ENCODE peak calls at places on chromosomes 16 and 17, in six cellular contexts. One of them, this sample, is unnamed.

GRCh38 chr17:83152221-83152744 is 72.9 kb downstream of the METRNL start:
- DNase-seq in NCI-H1436 treated with DMSO at 0.1 percent for 48 hours: no peak
- DNase-seq in GM13976: no peak
- DNase-seq in activated CD4-positive, CD25-positive, alpha-beta regulatory T cell: no peak
- DNase-seq in cardiac muscle cell: no peak
- DNase-seq in GOT3: no peak
- DNase-seq in this sample: no peak

GRCh38 chr17:4187076-4187475 is 44.1 kb downstream of the CYB5D2 start:
- DNase-seq in NCI-H1436 treated with DMSO at 0.1 percent for 48 hours: no peak
- DNase-seq in GM13976: no peak
- DNase-seq in activated CD4-positive, CD25-positive, alpha-beta regulatory T cell: no peak
- DNase-seq in cardiac muscle cell: no peak
- DNase-seq in GOT3: no peak
- DNase-seq in this sample: no peak

GRCh38 chr17:57676543-57676942 is 68.6 kb downstream of the CCDC182 start:
- DNase-seq in NCI-H1436 treated with DMSO at 0.1 percent for 48 hours: no peak
- DNase-seq in GM13976: peak
- DNase-seq in activated CD4-positive, CD25-positive, alpha-beta regulatory T cell: no peak
- DNase-seq in cardiac muscle cell: no peak
- DNase-seq in GOT3: no peak
- DNase-seq in this sample: no peak

GRCh38 chr16:66711581-66711980 is 15.0 kb upstream of the CMTM4 start:
- DNase-seq in NCI-H1436 treated with DMSO at 0.1 percent for 48 hours: no peak
- DNase-seq in GM13976: no peak
- DNase-seq in activated CD4-positive, CD25-positive, alpha-beta regulatory T cell: no peak
- DNase-seq in cardiac muscle cell: no peak
- DNase-seq in GOT3: no peak
- DNase-seq in this sample: no peak

GRCh38 chr16:67157892-67158635 is 1.6 kb downstream of the TRADD start:
- DNase-seq in NCI-H1436 treated with DMSO at 0.1 percent for 48 hours: no peak
- DNase-seq in GM13976: no peak
- DNase-seq in activated CD4-positive, CD25-positive, alpha-beta regulatory T cell: no peak
- DNase-seq in cardiac muscle cell: no peak
- DNase-seq in GOT3: no peak
- DNase-seq in this sample: no peak

GRCh38 chr16:89999831-90000574 is 19.3 kb downstream of the DBNDD1 start:
- DNase-seq in NCI-H1436 treated with DMSO at 0.1 percent for 48 hours: no peak
- DNase-seq in GM13976: no peak
- DNase-seq in activated CD4-positive, CD25-positive, alpha-beta regulatory T cell: no peak
- DNase-seq in cardiac muscle cell: no peak
- DNase-seq in GOT3: no peak
- DNase-seq in this sample: no peak

GRCh38 chr16:54397190-54397835 is 110.7 kb upstream of the IRX3 start:
- DNase-seq in NCI-H1436 treated with DMSO at 0.1 percent for 48 hours: no peak
- DNase-seq in GM13976: no peak
- DNase-seq in activated CD4-positive, CD25-positive, alpha-beta regulatory T cell: no peak
- DNase-seq in cardiac muscle cell: no peak
- DNase-seq in GOT3: no peak
- DNase-seq in this sample: no peak

GRCh38 chr17:80992948-80993624 is 1.4 kb downstream of the CHMP6 start:
- DNase-seq in NCI-H1436 treated with DMSO at 0.1 percent for 48 hours: no peak
- DNase-seq in GM13976: peak
- DNase-seq in activated CD4-positive, CD25-positive, alpha-beta regulatory T cell: no peak
- DNase-seq in cardiac muscle cell: no peak
- DNase-seq in GOT3: no peak
- DNase-seq in this sample: no peak